ENCODE peak calls at places on chromosomes 16 and 17, in six cellular contexts. I is MM.1S; L is IMR-90; M is adrenal gland; P is tibial nerve; C is naive thymus-derived CD4-positive, alpha-beta T cell. N is an unnamed sample. For H3K4me1 and H3K36me3, the result is how much of the 10 kb centered on the place peaks cover.

GRCh38 chr16:1125471-1125870 is 27.4 kb upstream of the CACNA1H start:
- DNase-seq in I (no peak), L (peak), M (no peak), P (no peak), C (no peak), N (peak)

GRCh38 chr17:66655461-66655860 is 179.5 kb upstream of the CACNG5 start:
- DNase-seq in I (no peak), L (no peak), M (no peak), P (no peak), C (no peak), N (no peak)

GRCh38 chr17:71455219-71455618 is 665.6 kb upstream of the SOX9 start:
- DNase-seq in I (no peak), L (no peak), M (no peak), P (no peak), C (no peak), N (no peak)

GRCh38 chr16:88870608-88871348 is 4.3 kb upstream of the PABPN1L start:
- DNase-seq in I (no peak), L (no peak), M (no peak), P (no peak), C (no peak), N (no peak)

GRCh38 chr17:29140051-29140582 is 40.1 kb downstream of the MYO18A start:
- DNase-seq in I (peak), L (peak), M (peak), P (peak), C (no peak), N (peak)

GRCh38 chr17:82034371-82035011 is 3.0 kb downstream of the DCXR start:
- DNase-seq in I (no peak), L (no peak), M (no peak), P (no peak), C (no peak), N (no peak)

GRCh38 chr17:74353446-74354060 is 8.1 kb downstream of the BTBD17 start:
- DNase-seq in I (no peak), L (no peak), M (no peak), P (no peak), C (no peak), N (no peak)

GRCh38 chr16:22660441-22661160 is 149.9 kb downstream of the NPIPB5 start:
- DNase-seq in I (no peak), L (no peak), M (no peak), P (no peak), C (no peak), N (no peak)

GRCh38 chr17:2853722-2854580 is 57.7 kb downstream of the RAP1GAP2 start:
- DNase-seq in I (no peak), L (no peak), M (no peak), P (no peak), C (no peak), N (peak)

GRCh38 chr16:64152010-64152767 is 969.7 kb downstream of the CDH11 start:
- DNase-seq in I (no peak), L (no peak), M (no peak), P (no peak), C (no peak), N (no peak)

GRCh38 chr17:79862259-79862658 is 23.0 kb upstream of the CBX4 start:
- DNase-seq in I (no peak), L (no peak), M (no peak), P (no peak), C (no peak), N (no peak)

GRCh38 chr16:3062553-3062952 is 2.9 kb upstream of the IL32 start:
- DNase-seq in I (no peak), L (no peak), M (no peak), P (no peak), C (no peak), N (no peak)

GRCh38 chr16:87930456-87930855 is 5.9 kb downstream of the CA5A start:
- DNase-seq in I (no peak), L (no peak), M (no peak), P (no peak), C (no peak), N (no peak)

GRCh38 chr16:46801428-46802049 is 29.4 kb downstream of the C16orf87 start:
- DNase-seq in I (no peak), L (peak), M (no peak), P (no peak), C (no peak), N (peak)

GRCh38 chr17:75078097-75079022 is 9.4 kb upstream of the SLC16A5 start:
- DNase-seq in I (no peak), L (peak), M (peak), P (no peak), C (no peak), N (no peak)

GRCh38 chr17:41684050-41684449 is 4.6 kb upstream of the EIF1 start:
- DNase-seq in I (no peak), L (no peak), M (no peak), P (no peak), C (no peak), N (no peak)

GRCh38 chr17:32341141-32341856 is 674 bp downstream of the C17orf75 start:
- DNase-seq in I (peak), L (no peak), M (no peak), P (no peak), C (peak), N (peak)

GRCh38 chr16:50684823-50685455 is 3.8 kb upstream of the SNX20 start:
- DNase-seq in I (no peak), L (no peak), M (no peak), P (no peak), C (no peak), N (no peak)

GRCh38 chr17:80827646-80828643 is 163.7 kb upstream of the CHMP6 start:
- DNase-seq in I (no peak), L (peak), M (no peak), P (no peak), C (no peak), N (no peak)

GRCh38 chr17:65942592-65942991 is 249.3 kb downstream of the CEP112 start:
- DNase-seq in I (no peak), L (no peak), M (no peak), P (no peak), C (no peak), N (no peak)

GRCh38 chr17:47956818-47957590 is 679 bp downstream of the PRR15L start:
- DNase-seq in I (no peak), L (peak), M (no peak), P (no peak), C (no peak), N (no peak)

GRCh38 chr17:47950448-47950847 is 7.2 kb downstream of the PRR15L start:
- DNase-seq in I (no peak), L (no peak), M (no peak), P (no peak), C (no peak), N (no peak)

GRCh38 chr17:47955497-47956461 is 1.9 kb downstream of the PRR15L start:
- DNase-seq in I (no peak), L (no peak), M (no peak), P (no peak), C (no peak), N (no peak)

GRCh38 chr17:47952181-47953021 is 5.3 kb downstream of the PRR15L start:
- DNase-seq in I (no peak), L (no peak), M (no peak), P (no peak), C (no peak), N (no peak)

GRCh38 chr17:47953945-47954344 is 3.7 kb downstream of the PRR15L start:
- DNase-seq in I (no peak), L (no peak), M (no peak), P (no peak), C (no peak), N (no peak)
- H3K4me3 ChIP-seq in I (no peak), L (no peak), M (no peak), P (no peak), C (no peak), N (no peak)

GRCh38 chr17:57876023-57876865 is 26.4 kb upstream of the MRPS23 start:
- DNase-seq in I (peak), L (peak), M (no peak), P (no peak), C (no peak), N (no peak)

GRCh38 chr17:57874058-57874419 is 24.2 kb upstream of the MRPS23 start:
- DNase-seq in I (no peak), L (no peak), M (no peak), P (no peak), C (no peak), N (no peak)

GRCh38 chr17:57873261-57874057 is 23.6 kb upstream of the MRPS23 start:
- DNase-seq in I (no peak), L (no peak), M (no peak), P (no peak), C (no peak), N (no peak)

GRCh38 chr17:57875109-57876022 is 25.5 kb upstream of the MRPS23 start:
- DNase-seq in I (peak), L (peak), M (peak), P (peak), C (no peak), N (peak)

GRCh38 chr17:57874434-57875108 is 24.7 kb upstream of the MRPS23 start:
- DNase-seq in I (no peak), L (peak), M (peak), P (peak), C (no peak), N (no peak)
- H3K4me1 ChIP-seq in I (under half), L (under half), M (under half), P (under half), C (under half), N (under half)

GRCh38 chr16:16136588-16136987 is 86.7 kb downstream of the ABCC6 start:
- DNase-seq in I (no peak), L (no peak), M (no peak), P (no peak), C (no peak), N (no peak)
- H3K36me3 ChIP-seq in I (under half), L (half or more), M (under half), P (under half), C (under half), N (half or more)

GRCh38 chr16:17416461-17417221 is 54.1 kb downstream of the XYLT1 start:
- DNase-seq in I (peak), L (peak), M (peak), P (peak), C (peak), N (no peak)
- H3K4me3 ChIP-seq in I (peak), L (no peak), M (no peak), P (no peak), C (peak), N (no peak)

GRCh38 chr16:69867796-69868565 is 83.2 kb upstream of the CLEC18A start:
- DNase-seq in I (no peak), L (no peak), M (no peak), P (no peak), C (no peak), N (no peak)
- H3K4me1 ChIP-seq in I (under half), L (under half), M (under half), P (under half), C (under half), N (under half)

GRCh38 chr17:44380767-44381166 is 8.7 kb downstream of the ITGA2B start:
- DNase-seq in I (no peak), L (no peak), M (no peak), P (no peak), C (no peak), N (no peak)
- H3K36me3 ChIP-seq in I (under half), L (under half), M (under half), P (under half), C (under half), N (under half)

N was measured in HAP-1.